ENCODE peak calls at places on chromosome 1, in ten cellular contexts. K is A549; D is lower lobe of right lung; F is endodermal cell; H is RWPE1; O is right lobe of liver; J is CD8-positive, alpha-beta T cell; T is Panc1; B is fibroblast of lung; L is psoas muscle. G is an unnamed sample.

GRCh38 chr1:153928776-153929432 is 6.1 kb upstream of the GATAD2B start:
- DNase-seq in K (no peak), D (no peak), F (no peak), H (no peak), O (peak; percentile 18), J (no peak), T (no peak), B (peak; percentile 40), L (no peak), G (peak; percentile 19)

GRCh38 chr1:211468595-211468994 is 23.4 kb downstream of the RD3 start:
- DNase-seq in K (no peak), D (no peak), F (no peak), H (no peak), O (no peak), J (no peak), T (no peak), B (no peak), L (peak; percentile 49), G (no peak)

GRCh38 chr1:10106756-10107479 is 74.2 kb downstream of the UBE4B start:
- DNase-seq in K (no peak), D (no peak), F (no peak), H (no peak), O (no peak), J (no peak), T (no peak), B (no peak), L (no peak), G (no peak)

GRCh38 chr1:211736351-211736915 is 61.0 kb upstream of the NEK2 start:
- DNase-seq in K (no peak), D (no peak), F (peak; percentile 42), H (no peak), O (no peak), J (no peak), T (no peak), B (no peak), L (peak; percentile 43), G (no peak)

GRCh38 chr1:41343790-41344679 is 17.2 kb upstream of the FOXO6 start:
- DNase-seq in K (no peak), D (no peak), F (peak; percentile 59), H (no peak), O (no peak), J (no peak), T (no peak), B (no peak), L (no peak), G (no peak)

GRCh38 chr1:212152869-212153268 is 117.3 kb downstream of the DTL start:
- DNase-seq in K (no peak), D (no peak), F (no peak), H (no peak), O (no peak), J (no peak), T (no peak), B (no peak), L (no peak), G (no peak)

GRCh38 chr1:91440845-91441244 is 36.2 kb upstream of the HFM1 start:
- DNase-seq in K (no peak), D (no peak), F (no peak), H (peak; percentile 17), O (no peak), J (no peak), T (no peak), B (peak; percentile 35), L (no peak), G (no peak)

GRCh38 chr1:219171192-219171935 is 2.3 kb upstream of the LYPLAL1 start:
- DNase-seq in K (no peak), D (no peak), F (no peak), H (no peak), O (no peak), J (no peak), T (no peak), B (peak; percentile 44), L (no peak), G (no peak)

GRCh38 chr1:33256701-33257387 is 552 bp downstream of the ZNF362 start:
- DNase-seq in K (peak; percentile 83), D (peak; percentile 82), F (peak; percentile 71), H (peak; percentile 73), O (peak; percentile 87), J (peak; percentile 55), T (peak; percentile 36), B (peak; percentile 85), L (peak; percentile 61), G (no peak)

GRCh38 chr1:247908761-247909160 is 11.3 kb upstream of the OR2T8 start:
- DNase-seq in K (no peak), D (no peak), F (no peak), H (no peak), O (no peak), J (no peak), T (no peak), B (no peak), L (no peak), G (no peak)

GRCh38 chr1:208243851-208244583 is at the start of gene PLXNA2:
- DNase-seq in K (peak; percentile 57), D (peak; percentile 95), F (peak; percentile 96), H (peak; percentile 86), O (peak; percentile 94), J (peak; percentile 63), T (no peak), B (peak; percentile 60), L (peak; percentile 88), G (peak; percentile 95)

GRCh38 chr1:223081181-223081994 is 61.7 kb downstream of the TLR5 start:
- DNase-seq in K (peak; percentile 97), D (peak; percentile 89), F (peak; percentile 97), H (peak; percentile 91), O (peak; percentile 95), J (peak; percentile 70), T (peak; percentile 96), B (peak; percentile 85), L (peak; percentile 79), G (peak; percentile 95)
- TF ChIP-seq CTCF in K (peak; percentile 95), D (peak; percentile 95), F (peak; percentile 99), H (peak; percentile 94), O (peak; percentile 98), J (peak; percentile 66), T (peak; percentile 99), B (peak; percentile 72), L (peak; percentile 96), G (peak; percentile 97)

GRCh38 chr1:206790502-206791250 is 18.4 kb upstream of the IL10 start:
- DNase-seq in K (no peak), D (no peak), F (no peak), H (no peak), O (no peak), J (no peak), T (no peak), B (no peak), L (no peak), G (no peak)
- H3K27ac ChIP-seq in K (no peak overlapping the region), D (no peak overlapping the region), F (no peak overlapping the region), H (no peak overlapping the region), O (no peak overlapping the region), J (no peak overlapping the region), T (no peak overlapping the region), B (no peak overlapping the region), L (no peak overlapping the region), G (no peak overlapping the region)

GRCh38 chr1:54356680-54357147 is 49.5 kb downstream of the SSBP3 start:
- DNase-seq in K (no peak), D (no peak), F (no peak), H (no peak), O (no peak), J (peak; percentile 46), T (no peak), B (no peak), L (no peak), G (no peak)
- TF ChIP-seq CTCF in K (no peak), D (no peak), F (no peak), H (no peak), O (no peak), J (peak; percentile 51), T (no peak), B (no peak), L (no peak), G (no peak)

DNA sequence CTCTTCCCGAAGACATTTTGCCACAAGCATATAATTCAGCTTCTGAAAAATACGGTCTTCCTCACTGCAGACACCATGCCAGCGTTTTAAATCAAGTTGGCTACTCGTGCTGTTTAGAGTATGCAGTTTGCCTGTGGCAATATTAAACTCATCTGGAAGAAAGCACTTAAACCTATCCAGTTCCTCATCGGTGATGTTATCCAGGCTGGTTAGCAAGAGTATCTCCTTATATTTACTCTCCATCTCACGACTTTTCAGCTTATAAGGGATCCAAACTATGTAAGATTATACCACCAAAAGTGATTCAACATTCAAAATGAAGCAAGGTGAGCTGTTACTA is 9.7 kb upstream of the IFI16 start:
- DNase-seq in K (no peak), D (no peak), F (no peak), H (no peak), O (no peak), J (no peak), T (no peak), B (no peak), L (no peak), G (no peak)
- H3K27ac ChIP-seq in K (no peak overlapping the region), D (peak overlapping the region; percentile 82), F (peak overlapping the region; percentile 90), H (peak overlapping the region; percentile 70), O (peak overlapping the region; percentile 57), J (no peak overlapping the region), T (no peak overlapping the region), B (peak overlapping the region; percentile 99), L (peak overlapping the region; percentile 81), G (peak overlapping the region; percentile 92)

GRCh38 chr1:112297536-112297935 is 98.5 kb upstream of the CTTNBP2NL start:
- DNase-seq in K (no peak), D (no peak), F (no peak), H (no peak), O (no peak), J (no peak), T (no peak), B (no peak), L (no peak), G (no peak)

GRCh38 chr1:112296908-112297307 is 99.1 kb upstream of the CTTNBP2NL start:
- DNase-seq in K (no peak), D (no peak), F (no peak), H (no peak), O (no peak), J (no peak), T (no peak), B (peak; percentile 66), L (no peak), G (no peak)

GRCh38 chr1:112304151-112304550 is 91.9 kb upstream of the CTTNBP2NL start:
- DNase-seq in K (no peak), D (no peak), F (no peak), H (no peak), O (no peak), J (no peak), T (no peak), B (no peak), L (no peak), G (no peak)

GRCh38 chr1:112298558-112298957 is 97.5 kb upstream of the CTTNBP2NL start:
- DNase-seq in K (peak; percentile 41), D (peak; percentile 62), F (peak; percentile 93), H (peak; percentile 71), O (no peak), J (peak; percentile 29), T (peak; percentile 5), B (peak; percentile 53), L (peak; percentile 27), G (no peak)
- TF ChIP-seq CTCF in K (peak; percentile 28), D (peak; percentile 53), F (peak; percentile 92), H (peak; percentile 54), O (peak; percentile 31), J (peak; percentile 40), T (peak; percentile 62), B (peak; percentile 67), L (no peak), G (peak; percentile 24)

DNA sequence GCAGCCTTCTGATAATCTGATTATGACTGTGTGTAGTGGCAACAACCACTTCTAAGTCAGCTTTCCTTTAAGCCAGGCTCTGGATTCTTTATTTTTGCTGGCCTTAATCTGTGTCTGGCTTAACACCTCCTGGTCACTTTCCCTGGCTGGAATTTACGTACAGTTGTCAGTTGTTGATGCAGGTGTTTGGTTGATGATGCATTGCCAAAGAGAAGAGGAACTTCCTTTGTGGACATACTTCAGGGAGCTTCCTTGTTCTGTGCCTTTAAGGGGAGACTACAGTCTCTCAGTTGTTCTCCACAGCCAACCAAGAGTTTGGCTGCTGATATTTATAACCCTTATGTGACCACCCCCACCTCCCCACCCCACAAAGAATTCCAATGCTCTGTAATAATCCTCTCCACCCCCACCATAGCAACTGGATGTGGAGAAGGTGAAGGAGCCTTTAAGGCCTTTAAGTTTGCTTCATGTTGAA is 96.0 kb upstream of the BMP8A start:
- DNase-seq in K (peak; percentile 79), D (no peak), F (peak; percentile 65), H (peak; percentile 65), O (no peak), J (no peak), T (no peak), B (peak; percentile 74), L (no peak), G (no peak)
- H3K27ac ChIP-seq in K (peak overlapping the region; percentile 89), D (peak overlapping the region; percentile 38), F (peak overlapping the region; percentile 31), H (no peak overlapping the region), O (peak overlapping the region; percentile 41), J (no peak overlapping the region), T (peak overlapping the region; percentile 94), B (peak overlapping the region; percentile 40), L (peak overlapping the region; percentile 39), G (peak overlapping the region; percentile 74)